ENCODE peak calls at places on chromosomes 13 and 19, in seven cellular contexts. G is H1, A is SK-N-SH, T is HepG2, W is HCT116, V is K562, H is GM12878. Z is an unnamed sample.

GRCh38 chr13:50731400-50731799 is 112.1 kb downstream of the DLEU7 start:
- DNase-seq in G (no peak), A (no peak), T (no peak), W (no peak), V (no peak), H (peak), Z (peak)

GRCh38 chr19:47725759-47726401 is 12.7 kb downstream of the EHD2 start:
- DNase-seq in G (no peak), A (no peak), T (no peak), W (no peak), V (no peak), H (no peak), Z (peak)

GRCh38 chr13:111429064-111429558 is 108.7 kb downstream of the TEX29 start:
- DNase-seq in G (no peak), A (peak), T (peak), W (peak), V (peak), H (no peak), Z (peak)

GRCh38 chr13:27183561-27184147 is 12.0 kb upstream of the USP12 start:
- DNase-seq in G (no peak), A (no peak), T (no peak), W (no peak), V (no peak), H (no peak), Z (no peak)

GRCh38 chr19:23286477-23286876 is 36.3 kb upstream of the ZNF724 start:
- DNase-seq in G (no peak), A (peak), T (no peak), W (no peak), V (no peak), H (no peak), Z (peak)

GRCh38 chr19:52464798-52465470 is 11.6 kb downstream of the ZNF578 start:
- DNase-seq in G (no peak), A (no peak), T (peak), W (peak), V (peak), H (no peak), Z (peak)

GRCh38 chr13:51453959-51454703 is 1.3 kb upstream of the INTS6 start:
- DNase-seq in G (no peak), A (peak), T (no peak), W (no peak), V (peak), H (no peak), Z (peak)

GRCh38 chr13:94780421-94780820 is 68.1 kb upstream of the SOX21 start:
- DNase-seq in G (no peak), A (no peak), T (no peak), W (no peak), V (no peak), H (no peak), Z (no peak)

GRCh38 chr19:3506384-3507340 is 551 bp downstream of the FZR1 start:
- DNase-seq in G (no peak), A (peak), T (no peak), W (no peak), V (peak), H (no peak), Z (no peak)

GRCh38 chr13:73070451-73070850 is 11.6 kb downstream of the KLF5 start:
- DNase-seq in G (no peak), A (no peak), T (no peak), W (no peak), V (no peak), H (no peak), Z (no peak)

GRCh38 chr19:38852231-38853044 is 2.7 kb upstream of the HNRNPL start:
- DNase-seq in G (no peak), A (peak), T (no peak), W (no peak), V (peak), H (no peak), Z (no peak)

GRCh38 chr13:42977219-42977659 is 14.8 kb downstream of the EPSTI1 start:
- DNase-seq in G (no peak), A (no peak), T (no peak), W (no peak), V (no peak), H (no peak), Z (no peak)

GRCh38 chr13:42985312-42986175 is 6.5 kb downstream of the EPSTI1 start:
- DNase-seq in G (no peak), A (peak), T (no peak), W (no peak), V (no peak), H (no peak), Z (peak)

GRCh38 chr13:42981853-42982252 is 10.2 kb downstream of the EPSTI1 start:
- DNase-seq in G (no peak), A (no peak), T (no peak), W (no peak), V (no peak), H (no peak), Z (no peak)

GRCh38 chr13:42984691-42985090 is 7.3 kb downstream of the EPSTI1 start:
- DNase-seq in G (no peak), A (no peak), T (no peak), W (no peak), V (no peak), H (no peak), Z (no peak)

GRCh38 chr13:42981317-42981716 is 10.7 kb downstream of the EPSTI1 start:
- DNase-seq in G (no peak), A (no peak), T (no peak), W (no peak), V (no peak), H (no peak), Z (no peak)
- TF ChIP-seq JUND in G (no peak), A (peak), T (no peak), W (no peak), V (no peak), H (no peak), Z (no peak)

DNA sequence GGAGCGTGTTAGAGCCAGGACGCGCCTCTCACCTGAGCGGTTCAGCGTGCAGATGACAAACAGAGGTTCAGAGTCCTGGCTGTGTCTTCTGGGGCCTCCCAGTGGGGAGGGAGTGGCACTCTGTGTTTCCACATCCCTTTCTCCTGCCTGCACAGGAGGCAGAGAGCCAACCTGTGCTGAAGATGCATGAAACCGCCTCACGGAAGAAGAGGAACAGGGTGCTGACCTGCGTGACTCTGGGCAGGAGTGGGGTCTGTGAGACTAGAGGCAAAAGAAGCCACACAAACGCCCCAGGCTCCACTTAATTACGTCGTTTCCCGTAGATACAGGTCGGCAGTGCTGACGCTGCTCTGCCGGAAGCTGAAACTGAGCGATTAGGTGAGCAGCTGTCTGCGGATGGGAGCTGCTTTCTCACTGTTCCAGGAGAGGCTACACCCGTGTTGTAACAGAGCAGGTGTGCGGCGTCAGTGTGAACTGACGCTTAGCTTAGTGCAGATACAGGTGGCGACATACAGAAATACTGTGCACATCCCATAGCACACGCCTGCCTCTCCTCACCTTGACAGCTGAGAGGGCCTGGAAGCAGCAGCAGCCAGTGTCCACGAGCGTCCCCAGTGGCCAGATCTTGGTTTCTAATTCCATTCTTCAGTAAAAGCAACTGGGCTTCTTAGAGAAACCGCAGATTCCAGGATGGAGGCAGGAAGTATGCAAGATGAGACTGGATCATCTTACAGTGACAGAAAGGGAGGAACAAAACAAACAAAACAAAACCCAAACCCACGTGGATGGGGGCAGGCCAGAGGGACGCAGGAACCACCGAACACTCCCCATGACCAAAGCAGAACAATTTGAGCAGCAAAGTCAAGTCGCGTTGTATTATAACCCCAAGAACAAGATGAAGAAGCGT is 37.7 kb upstream of the MCF2L start:
- DNase-seq in G (peak), A (peak), T (peak), W (peak), V (peak), H (no peak), Z (peak)
- TF ChIP-seq JUND in G (no peak), A (no peak), T (no peak), W (no peak), V (no peak), H (no peak), Z (no peak)

DNA sequence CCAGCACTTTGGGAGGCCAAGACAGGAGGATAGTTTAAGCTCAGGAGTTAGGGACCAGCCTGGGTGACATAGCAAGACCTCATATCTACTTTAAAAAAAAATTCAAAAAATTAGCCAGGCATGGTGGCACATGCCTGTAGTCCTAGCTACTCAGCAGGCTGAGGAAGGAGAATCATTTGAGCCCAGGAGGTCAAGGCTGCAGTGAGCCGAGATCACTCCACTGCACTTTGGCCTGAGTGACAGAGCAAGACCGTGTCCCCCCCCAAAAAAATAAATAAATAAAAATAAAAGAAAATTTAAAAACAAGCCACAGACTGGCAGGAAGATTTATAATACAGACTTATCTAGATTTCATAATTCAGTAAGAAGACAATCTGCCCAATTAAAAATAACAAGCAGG is 14.8 kb downstream of the PSPC1 start:
- DNase-seq in G (no peak), A (no peak), T (no peak), W (no peak), V (no peak), H (no peak), Z (no peak)
- TF ChIP-seq JUND in G (no peak), A (no peak), T (no peak), W (no peak), V (no peak), H (no peak), Z (no peak)

GRCh38 chr13:90232291-90232690 is 1115.2 kb upstream of the MIR17HG start:
- DNase-seq in G (no peak), A (no peak), T (no peak), W (no peak), V (no peak), H (no peak), Z (no peak)
- TF ChIP-seq JUND in G (no peak), A (no peak), T (no peak), W (no peak), V (no peak), H (no peak), Z (no peak)